ENCODE peak calls at places on chromosomes 1 and 21, in five cellular contexts. K, B, P, O and X are unnamed samples. For H3K4me1, the result is how much of the 10 kb centered on the place peaks cover.

GRCh38 chr1:27517907-27518718 is 28.1 kb upstream of the WASF2 start:
- DNase-seq in P (no peak), B (peak), O (no peak), K (no peak), X (no peak)

GRCh38 chr1:216194721-216195120 is 228.5 kb downstream of the USH2A start:
- DNase-seq in O (no peak), B (no peak), K (no peak), P (no peak), X (no peak)

GRCh38 chr1:147539122-147539575 is 2.2 kb upstream of the BCL9 start:
- DNase-seq in K (no peak), O (peak), B (peak), P (peak), X (peak)

GRCh38 chr1:201528631-201529260 is 10.2 kb upstream of the NAV1 start:
- DNase-seq in O (no peak), B (no peak), K (no peak), P (peak), X (no peak)

GRCh38 chr1:200969726-200970521 is 53.6 kb downstream of the KIF21B start:
- DNase-seq in P (no peak), K (no peak), B (no peak), O (no peak), X (no peak)

GRCh38 chr1:109191377-109191776 is 22.3 kb upstream of the SARS1 start:
- DNase-seq in O (no peak), P (no peak), K (peak), B (peak), X (no peak)

GRCh38 chr1:116284819-116285390 is 88.1 kb upstream of the ATP1A1 start:
- DNase-seq in P (no peak), O (no peak), K (no peak), B (no peak), X (no peak)

GRCh38 chr1:6157528-6158174 is 22.5 kb downstream of the CHD5 start:
- DNase-seq in K (no peak), P (peak), O (peak), B (peak), X (no peak)

GRCh38 chr1:62318756-62319544 is at the start of gene KANK4:
- DNase-seq in P (no peak), B (no peak), K (peak), O (peak), X (no peak)

GRCh38 chr1:23444104-23444533 is 19.6 kb upstream of the TCEA3 start:
- DNase-seq in O (no peak), P (no peak), K (no peak), B (no peak), X (no peak)

GRCh38 chr1:184672013-184672726 is 82.5 kb downstream of the EDEM3 start:
- DNase-seq in K (no peak), P (no peak), B (no peak), O (no peak), X (no peak)

GRCh38 chr1:218882454-218882853 is 291.2 kb upstream of the LYPLAL1 start:
- DNase-seq in K (no peak), B (no peak), O (no peak), P (no peak), X (no peak)

GRCh38 chr1:104921552-104921951 is 1171.9 kb downstream of the AMY1C start:
- DNase-seq in O (no peak), B (no peak), K (no peak), P (peak), X (no peak)

GRCh38 chr1:66764994-66765578 is 12.8 kb downstream of the DYNLT5 start:
- DNase-seq in P (peak), B (peak), K (peak), O (peak), X (peak)

GRCh38 chr1:96400074-96400473 is 321.5 kb upstream of the PTBP2 start:
- DNase-seq in B (no peak), O (no peak), P (no peak), K (no peak), X (no peak)

GRCh38 chr21:31162827-31163226 is 124.6 kb upstream of the KRTAP19-8 start:
- DNase-seq in P (no peak), B (no peak), O (no peak), K (no peak), X (no peak)

GRCh38 chr1:99731384-99731783 is 35.1 kb downstream of the FRRS1 start:
- DNase-seq in K (no peak), O (no peak), P (no peak), B (no peak), X (no peak)

DNA sequence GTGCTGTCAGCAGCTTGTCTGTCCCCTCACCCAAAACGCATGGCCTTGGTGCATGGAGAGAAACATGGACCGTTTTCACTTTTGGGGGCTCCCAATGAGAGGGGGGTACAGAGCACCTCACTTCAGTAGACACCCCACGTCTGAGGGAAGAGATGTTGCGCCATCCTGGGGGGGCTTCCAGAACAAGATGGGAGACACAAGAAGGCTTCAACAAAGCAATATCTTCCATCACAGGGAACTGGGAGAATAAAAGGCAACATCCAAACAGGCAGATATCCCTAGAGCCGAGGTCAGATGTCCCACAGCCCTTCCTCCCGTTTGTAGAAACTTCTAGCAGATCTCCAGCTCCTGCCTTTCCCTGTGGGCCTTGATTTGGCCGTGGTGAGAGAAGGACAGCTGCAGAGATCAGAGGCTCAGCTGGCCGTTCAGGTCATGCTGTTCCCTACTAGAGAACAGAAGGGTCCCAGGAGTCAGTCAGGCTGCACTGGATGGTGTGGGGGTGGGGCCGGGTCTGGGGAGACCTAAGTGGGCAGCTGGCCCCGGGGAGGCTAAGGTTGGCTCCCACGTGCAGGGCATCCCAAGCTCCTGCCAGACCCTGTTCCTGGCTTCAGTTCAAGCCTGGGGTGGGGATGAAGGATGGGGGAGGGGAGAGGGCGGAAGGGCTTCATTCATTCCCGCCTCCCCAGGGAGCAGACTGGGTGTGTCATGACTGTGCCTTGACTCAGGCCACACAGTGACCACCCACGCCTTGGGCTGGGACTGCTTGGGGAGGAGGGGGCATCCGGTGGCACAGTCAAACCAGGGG is 4.4 kb downstream of the PLOD1 start:
- DNase-seq in K (no peak), O (no peak), B (peak), P (no peak), X (no peak)
- H3K4me2 ChIP-seq in K (no peak), O (peak), B (peak), P (peak), X (no peak)

GRCh38 chr1:24828183-24828886 is 83.1 kb downstream of the CLIC4 start:
- DNase-seq in P (no peak), K (no peak), O (no peak), B (no peak), X (peak)

GRCh38 chr1:24828887-24829192 is 83.6 kb downstream of the CLIC4 start:
- DNase-seq in K (no peak), P (no peak), B (no peak), O (no peak), X (no peak)

GRCh38 chr1:24827737-24828136 is 82.5 kb downstream of the CLIC4 start:
- DNase-seq in O (no peak), B (no peak), P (no peak), K (no peak), X (no peak)

GRCh38 chr1:24825174-24825573 is 79.9 kb downstream of the CLIC4 start:
- DNase-seq in K (no peak), B (no peak), O (peak), P (no peak), X (no peak)

GRCh38 chr1:24826510-24826909 is 81.3 kb downstream of the CLIC4 start:
- DNase-seq in P (no peak), B (no peak), K (no peak), O (no peak), X (peak)
- H3K4me1 ChIP-seq in P (half or more), B (under half), K (under half), O (under half), X (under half)

GRCh38 chr1:24896596-24897262 is 33.3 kb downstream of the RUNX3 start:
- DNase-seq in O (no peak), P (no peak), B (no peak), K (peak), X (no peak)
- TF ChIP-seq JUN in O (no peak), P (no peak), B (no peak), K (no peak), X (no peak)

GRCh38 chr1:84363019-84363418 is 35.3 kb upstream of the DNASE2B start:
- DNase-seq in O (no peak), K (no peak), B (no peak), P (no peak), X (no peak)
- H3K4me2 ChIP-seq in O (no peak), K (no peak), B (no peak), P (no peak), X (no peak)

GRCh38 chr1:225815526-225816178 is 5.7 kb downstream of the EPHX1 start:
- DNase-seq in P (no peak), K (no peak), B (no peak), O (no peak), X (no peak)
- H3K4me1 ChIP-seq in P (half or more), K (under half), B (under half), O (half or more), X (under half)